ENCODE peak calls at places on chromosomes 16 and 17, in six cellular contexts. One of them, this sample, is unnamed.

GRCh38 chr16:53291757-53292392 is 142.4 kb upstream of the RBL2 start:
- DNase-seq in GM04503: peak
- DNase-seq in tibial artery: no peak
- DNase-seq in OCI-LY7: no peak
- DNase-seq in caudate nucleus: no peak
- DNase-seq in endothelial cell: no peak
- DNase-seq in this sample: no peak

GRCh38 chr17:16285646-16286008 is 67.6 kb downstream of the CENPV start:
- DNase-seq in caudate nucleus: no peak
- DNase-seq in tibial artery: no peak
- DNase-seq in OCI-LY7: no peak
- DNase-seq in endothelial cell: peak
- DNase-seq in GM04503: no peak
- DNase-seq in this sample: no peak

GRCh38 chr16:10039220-10040096 is 142.8 kb downstream of the GRIN2A start:
- DNase-seq in endothelial cell: peak
- DNase-seq in caudate nucleus: peak
- DNase-seq in tibial artery: no peak
- DNase-seq in GM04503: no peak
- DNase-seq in OCI-LY7: no peak
- DNase-seq in this sample: peak

GRCh38 chr17:82492647-82493516 is 26.6 kb upstream of the FOXK2 start:
- DNase-seq in GM04503: peak
- DNase-seq in tibial artery: no peak
- DNase-seq in endothelial cell: no peak
- DNase-seq in caudate nucleus: no peak
- DNase-seq in OCI-LY7: no peak
- DNase-seq in this sample: no peak

GRCh38 chr16:23999663-24000062 is 163.9 kb downstream of the PRKCB start:
- DNase-seq in tibial artery: no peak
- DNase-seq in GM04503: no peak
- DNase-seq in endothelial cell: no peak
- DNase-seq in OCI-LY7: no peak
- DNase-seq in caudate nucleus: no peak
- DNase-seq in this sample: no peak

GRCh38 chr17:77718669-77718961 is 239.9 kb upstream of the TNRC6C start:
- DNase-seq in GM04503: no peak
- DNase-seq in tibial artery: no peak
- DNase-seq in endothelial cell: no peak
- DNase-seq in caudate nucleus: no peak
- DNase-seq in OCI-LY7: no peak
- DNase-seq in this sample: no peak

GRCh38 chr16:24045641-24046040 is 209.9 kb downstream of the PRKCB start:
- DNase-seq in tibial artery: no peak
- DNase-seq in endothelial cell: peak
- DNase-seq in OCI-LY7: peak
- DNase-seq in caudate nucleus: no peak
- DNase-seq in GM04503: no peak
- DNase-seq in this sample: peak

GRCh38 chr17:41680426-41681040 is 8.2 kb upstream of the EIF1 start:
- DNase-seq in caudate nucleus: no peak
- DNase-seq in tibial artery: no peak
- DNase-seq in OCI-LY7: no peak
- DNase-seq in GM04503: no peak
- DNase-seq in endothelial cell: no peak
- DNase-seq in this sample: peak

GRCh38 chr16:70725024-70725911 is 39.4 kb upstream of the MTSS2 start:
- DNase-seq in GM04503: no peak
- DNase-seq in OCI-LY7: no peak
- DNase-seq in tibial artery: peak
- DNase-seq in caudate nucleus: peak
- DNase-seq in endothelial cell: no peak
- DNase-seq in this sample: no peak

GRCh38 chr17:79820959-79821330 is 18.3 kb downstream of the CBX4 start:
- DNase-seq in caudate nucleus: no peak
- DNase-seq in OCI-LY7: no peak
- DNase-seq in tibial artery: no peak
- DNase-seq in GM04503: no peak
- DNase-seq in endothelial cell: no peak
- DNase-seq in this sample: no peak

GRCh38 chr16:27106305-27106704 is 39.6 kb downstream of the C16orf82 start:
- DNase-seq in endothelial cell: no peak
- DNase-seq in tibial artery: peak
- DNase-seq in GM04503: no peak
- DNase-seq in OCI-LY7: no peak
- DNase-seq in caudate nucleus: no peak
- DNase-seq in this sample: no peak

GRCh38 chr17:57044976-57045867 is 39.8 kb upstream of the AKAP1 start:
- DNase-seq in OCI-LY7: no peak
- DNase-seq in tibial artery: peak
- DNase-seq in endothelial cell: no peak
- DNase-seq in GM04503: no peak
- DNase-seq in caudate nucleus: no peak
- DNase-seq in this sample: no peak

GRCh38 chr17:15914400-15915165 is 30.3 kb upstream of the ADORA2B start:
- DNase-seq in caudate nucleus: no peak
- DNase-seq in GM04503: no peak
- DNase-seq in endothelial cell: no peak
- DNase-seq in tibial artery: no peak
- DNase-seq in OCI-LY7: no peak
- DNase-seq in this sample: no peak

GRCh38 chr16:89346869-89347268 is 129.4 kb downstream of the ZNF778 start:
- DNase-seq in GM04503: no peak
- DNase-seq in tibial artery: no peak
- DNase-seq in caudate nucleus: no peak
- DNase-seq in OCI-LY7: no peak
- DNase-seq in endothelial cell: no peak
- DNase-seq in this sample: no peak

GRCh38 chr16:11613381-11614303 is 26.9 kb upstream of the LITAF start:
- DNase-seq in caudate nucleus: no peak
- DNase-seq in tibial artery: peak
- DNase-seq in GM04503: no peak
- DNase-seq in endothelial cell: no peak
- DNase-seq in OCI-LY7: peak
- DNase-seq in this sample: no peak

GRCh38 chr17:55067697-55068439 is 99.3 kb downstream of the STXBP4 start:
- DNase-seq in caudate nucleus: no peak
- DNase-seq in endothelial cell: no peak
- DNase-seq in OCI-LY7: no peak
- DNase-seq in GM04503: no peak
- DNase-seq in tibial artery: no peak
- DNase-seq in this sample: no peak

GRCh38 chr17:1452836-1453235 is 3.2 kb downstream of the CRK start:
- DNase-seq in GM04503: no peak
- DNase-seq in endothelial cell: no peak
- DNase-seq in tibial artery: no peak
- DNase-seq in caudate nucleus: no peak
- DNase-seq in OCI-LY7: no peak
- DNase-seq in this sample: no peak

GRCh38 chr17:77817953-77818352 is 140.6 kb upstream of the TNRC6C start:
- DNase-seq in caudate nucleus: no peak
- DNase-seq in OCI-LY7: no peak
- DNase-seq in GM04503: no peak
- DNase-seq in endothelial cell: no peak
- DNase-seq in tibial artery: no peak
- DNase-seq in this sample: no peak

GRCh38 chr17:44932526-44933097 is 15.0 kb downstream of the KIF18B start:
- DNase-seq in endothelial cell: no peak
- DNase-seq in caudate nucleus: no peak
- DNase-seq in tibial artery: peak
- DNase-seq in GM04503: no peak
- DNase-seq in OCI-LY7: no peak
- DNase-seq in this sample: no peak

GRCh38 chr16:26993988-26994387 is 72.7 kb upstream of the C16orf82 start:
- DNase-seq in GM04503: peak
- DNase-seq in endothelial cell: no peak
- DNase-seq in caudate nucleus: no peak
- DNase-seq in OCI-LY7: no peak
- DNase-seq in tibial artery: no peak
- DNase-seq in this sample: no peak

GRCh38 chr16:89949756-89950155 is 1.2 kb downstream of the DEF8 start:
- DNase-seq in tibial artery: no peak
- DNase-seq in GM04503: no peak
- DNase-seq in endothelial cell: no peak
- DNase-seq in caudate nucleus: no peak
- DNase-seq in OCI-LY7: peak
- DNase-seq in this sample: no peak

GRCh38 chr16:69399361-69399760 is 13.6 kb upstream of the TERF2 start:
- DNase-seq in GM04503: no peak
- DNase-seq in tibial artery: no peak
- DNase-seq in caudate nucleus: no peak
- DNase-seq in OCI-LY7: no peak
- DNase-seq in endothelial cell: no peak
- DNase-seq in this sample: no peak

GRCh38 chr16:80725566-80726162 is 78.7 kb downstream of the CDYL2 start:
- DNase-seq in caudate nucleus: no peak
- DNase-seq in OCI-LY7: no peak
- DNase-seq in endothelial cell: no peak
- DNase-seq in GM04503: no peak
- DNase-seq in tibial artery: no peak
- DNase-seq in this sample: no peak

This sample was measured in glutamatergic neuron.